ENCODE peak calls at places on chromosomes 7 and 10, in four cellular contexts. A, Q, N and S are unnamed samples.

GRCh38 chr10:94351089-94351488 is 11.7 kb downstream of the NOC3L start:
- DNase-seq in A (no peak), Q (no peak), N (no peak), S (no peak)

GRCh38 chr7:20307901-20308300 is 22.8 kb upstream of the ITGB8 start:
- DNase-seq in A (no peak), Q (peak), N (no peak), S (no peak)

GRCh38 chr7:152663101-152663740 is 12.7 kb downstream of the XRCC2 start:
- DNase-seq in A (no peak), Q (no peak), N (no peak), S (no peak)

GRCh38 chr10:121598261-121599249 is at the start of gene FGFR2:
- DNase-seq in A (peak), Q (peak), N (peak), S (peak)

GRCh38 chr7:120272896-120273475 is at the start of gene KCND2:
- DNase-seq in A (no peak), Q (peak), N (no peak), S (no peak)

GRCh38 chr10:80924063-80924952 is 386.6 kb downstream of the SH2D4B start:
- DNase-seq in A (peak), Q (peak), N (no peak), S (peak)

GRCh38 chr10:122474145-122474739 is 12.9 kb downstream of the HTRA1 start:
- DNase-seq in A (no peak), Q (no peak), N (no peak), S (no peak)

GRCh38 chr7:93856319-93856718 is 34.2 kb downstream of the TFPI2 start:
- DNase-seq in A (no peak), Q (no peak), N (no peak), S (no peak)

GRCh38 chr10:61899997-61900828 is 1.3 kb upstream of the ARID5B start:
- DNase-seq in A (peak), Q (peak), N (peak), S (no peak)

GRCh38 chr7:122311280-122311679 is 6.7 kb upstream of the FEZF1 start:
- DNase-seq in A (no peak), Q (no peak), N (no peak), S (no peak)